ENCODE peak calls at places on chromosomes 11 and 22, in nine cellular contexts. One of them, this sample, is unnamed.
A peak's percentile ranks its signal among the peaks of the same experiment; 100 is the strongest.

GRCh38 chr22:29716814-29717213 is 3.0 kb upstream of the CABP7 start:
- DNase-seq in kidney: no peak
- DNase-seq in HCT116: peak; percentile 24
- DNase-seq in transverse colon: peak; percentile 53
- DNase-seq in thoracic aorta: no peak
- DNase-seq in SK-N-SH: no peak
- DNase-seq in ovary: peak; percentile 72
- DNase-seq in left ventricle myocardium inferior: peak; percentile 43
- DNase-seq in fibroblast of lung: peak; percentile 75
- DNase-seq in this sample: peak; percentile 70

GRCh38 chr22:38652858-38653257 is 3.3 kb downstream of the FAM227A start:
- DNase-seq in thoracic aorta: no peak
- DNase-seq in left ventricle myocardium inferior: no peak
- DNase-seq in ovary: no peak
- DNase-seq in HCT116: no peak
- DNase-seq in fibroblast of lung: no peak
- DNase-seq in kidney: no peak
- DNase-seq in SK-N-SH: no peak
- DNase-seq in transverse colon: peak; percentile 31
- DNase-seq in this sample: no peak

GRCh38 chr22:31870890-31871289 is 73.4 kb upstream of the YWHAH start:
- DNase-seq in kidney: no peak
- DNase-seq in transverse colon: peak; percentile 19
- DNase-seq in SK-N-SH: no peak
- DNase-seq in ovary: no peak
- DNase-seq in left ventricle myocardium inferior: no peak
- DNase-seq in fibroblast of lung: peak; percentile 71
- DNase-seq in thoracic aorta: no peak
- DNase-seq in HCT116: no peak
- DNase-seq in this sample: no peak

GRCh38 chr11:76048763-76049162 is 157.5 kb downstream of the WNT11 start:
- DNase-seq in ovary: no peak
- DNase-seq in SK-N-SH: no peak
- DNase-seq in left ventricle myocardium inferior: no peak
- DNase-seq in kidney: no peak
- DNase-seq in HCT116: peak; percentile 13
- DNase-seq in fibroblast of lung: no peak
- DNase-seq in transverse colon: no peak
- DNase-seq in thoracic aorta: no peak
- DNase-seq in this sample: no peak

GRCh38 chr11:66465371-66466224 is 1.1 kb upstream of the PELI3 start:
- DNase-seq in SK-N-SH: no peak
- DNase-seq in HCT116: no peak
- DNase-seq in kidney: peak; percentile 40
- DNase-seq in fibroblast of lung: no peak
- DNase-seq in left ventricle myocardium inferior: no peak
- DNase-seq in transverse colon: no peak
- DNase-seq in ovary: no peak
- DNase-seq in thoracic aorta: no peak
- DNase-seq in this sample: no peak

GRCh38 chr11:61496602-61497400 is 11.7 kb upstream of the LRRC10B start:
- DNase-seq in transverse colon: no peak
- DNase-seq in thoracic aorta: no peak
- DNase-seq in ovary: no peak
- DNase-seq in fibroblast of lung: no peak
- DNase-seq in HCT116: no peak
- DNase-seq in kidney: peak; percentile 48
- DNase-seq in left ventricle myocardium inferior: no peak
- DNase-seq in SK-N-SH: no peak
- DNase-seq in this sample: no peak

GRCh38 chr11:44536779-44537516 is 28.5 kb upstream of the CD82 start:
- DNase-seq in transverse colon: no peak
- DNase-seq in ovary: no peak
- DNase-seq in fibroblast of lung: no peak
- DNase-seq in SK-N-SH: peak; percentile 55
- DNase-seq in left ventricle myocardium inferior: no peak
- DNase-seq in HCT116: no peak
- DNase-seq in kidney: no peak
- DNase-seq in thoracic aorta: no peak
- DNase-seq in this sample: no peak

GRCh38 chr11:71117311-71117710 is 135.1 kb downstream of the SHANK2 start:
- DNase-seq in ovary: no peak
- DNase-seq in transverse colon: no peak
- DNase-seq in thoracic aorta: no peak
- DNase-seq in fibroblast of lung: no peak
- DNase-seq in HCT116: no peak
- DNase-seq in kidney: peak; percentile 26
- DNase-seq in SK-N-SH: no peak
- DNase-seq in left ventricle myocardium inferior: no peak
- DNase-seq in this sample: no peak

GRCh38 chr11:74731301-74732094 is at the start of gene CHRDL2:
- DNase-seq in ovary: no peak
- DNase-seq in fibroblast of lung: peak; percentile 43
- DNase-seq in HCT116: no peak
- DNase-seq in transverse colon: no peak
- DNase-seq in left ventricle myocardium inferior: no peak
- DNase-seq in kidney: no peak
- DNase-seq in thoracic aorta: no peak
- DNase-seq in SK-N-SH: peak; percentile 82
- DNase-seq in this sample: peak; percentile 57

GRCh38 chr22:37383342-37383741 is 43.9 kb downstream of the ELFN2 start:
- DNase-seq in ovary: no peak
- DNase-seq in kidney: no peak
- DNase-seq in HCT116: no peak
- DNase-seq in left ventricle myocardium inferior: no peak
- DNase-seq in thoracic aorta: no peak
- DNase-seq in transverse colon: no peak
- DNase-seq in fibroblast of lung: no peak
- DNase-seq in SK-N-SH: no peak
- DNase-seq in this sample: no peak

GRCh38 chr22:27792452-27793165 is 8.9 kb downstream of the MN1 start:
- DNase-seq in fibroblast of lung: no peak
- DNase-seq in ovary: no peak
- DNase-seq in left ventricle myocardium inferior: no peak
- DNase-seq in transverse colon: no peak
- DNase-seq in kidney: peak; percentile 2
- DNase-seq in thoracic aorta: no peak
- DNase-seq in SK-N-SH: no peak
- DNase-seq in HCT116: no peak
- DNase-seq in this sample: no peak

GRCh38 chr22:27795053-27795452 is 6.5 kb downstream of the MN1 start:
- DNase-seq in kidney: peak; percentile 6
- DNase-seq in thoracic aorta: no peak
- DNase-seq in transverse colon: no peak
- DNase-seq in left ventricle myocardium inferior: no peak
- DNase-seq in ovary: no peak
- DNase-seq in fibroblast of lung: no peak
- DNase-seq in SK-N-SH: no peak
- DNase-seq in HCT116: no peak
- DNase-seq in this sample: no peak

GRCh38 chr22:27791494-27792241 is 9.9 kb downstream of the MN1 start:
- DNase-seq in kidney: no peak
- DNase-seq in fibroblast of lung: no peak
- DNase-seq in HCT116: no peak
- DNase-seq in thoracic aorta: no peak
- DNase-seq in left ventricle myocardium inferior: no peak
- DNase-seq in SK-N-SH: no peak
- DNase-seq in transverse colon: no peak
- DNase-seq in ovary: no peak
- DNase-seq in this sample: no peak

GRCh38 chr22:27796118-27796517 is 5.4 kb downstream of the MN1 start:
- DNase-seq in thoracic aorta: no peak
- DNase-seq in SK-N-SH: no peak
- DNase-seq in transverse colon: no peak
- DNase-seq in fibroblast of lung: no peak
- DNase-seq in HCT116: no peak
- DNase-seq in kidney: peak; percentile 10
- DNase-seq in left ventricle myocardium inferior: no peak
- DNase-seq in ovary: no peak
- DNase-seq in this sample: no peak

DNA sequence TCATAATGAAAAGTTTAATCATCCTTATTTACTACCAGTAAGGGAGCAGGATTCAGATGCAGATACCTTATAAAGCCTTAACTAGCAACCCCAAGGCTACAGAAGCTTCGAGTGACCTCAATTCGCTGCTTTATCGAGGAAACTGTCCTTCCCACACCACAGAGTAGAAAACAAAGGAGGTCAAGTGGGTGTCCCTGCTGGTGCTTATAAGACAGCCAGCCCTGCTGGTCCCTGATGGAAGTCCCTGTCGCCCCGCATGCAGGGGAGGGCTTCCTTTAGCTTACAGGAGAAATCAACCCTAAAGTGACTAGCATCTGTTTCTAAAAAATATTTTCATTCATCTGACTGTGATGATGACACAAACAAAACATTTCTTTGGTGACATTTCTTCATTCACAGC is 7.3 kb downstream of the MN1 start:
- DNase-seq in thoracic aorta: no peak
- DNase-seq in transverse colon: no peak
- DNase-seq in SK-N-SH: no peak
- DNase-seq in fibroblast of lung: no peak
- DNase-seq in ovary: no peak
- DNase-seq in kidney: peak; percentile 13
- DNase-seq in left ventricle myocardium inferior: no peak
- DNase-seq in HCT116: no peak
- DNase-seq in this sample: no peak
- H3K4me1 ChIP-seq in thoracic aorta: peaks cover 11% of the 10 kb centered on the region
- H3K4me1 ChIP-seq in transverse colon: peaks cover 3% of the 10 kb centered on the region
- H3K4me1 ChIP-seq in SK-N-SH: no peaks in the 10 kb centered on the region
- H3K4me1 ChIP-seq in fibroblast of lung: no peaks in the 10 kb centered on the region
- H3K4me1 ChIP-seq in ovary: peaks cover 10% of the 10 kb centered on the region
- H3K4me1 ChIP-seq in kidney: no peaks in the 10 kb centered on the region
- H3K4me1 ChIP-seq in left ventricle myocardium inferior: peaks cover 78% of the 10 kb centered on the region
- H3K4me1 ChIP-seq in HCT116: no peaks in the 10 kb centered on the region
- H3K4me1 ChIP-seq in this sample: peaks cover 67% of the 10 kb centered on the region

GRCh38 chr11:121134758-121135312 is 33.8 kb downstream of the TECTA start:
- DNase-seq in HCT116: no peak
- DNase-seq in left ventricle myocardium inferior: peak; percentile 34
- DNase-seq in kidney: no peak
- DNase-seq in thoracic aorta: no peak
- DNase-seq in transverse colon: no peak
- DNase-seq in SK-N-SH: no peak
- DNase-seq in ovary: no peak
- DNase-seq in fibroblast of lung: no peak
- DNase-seq in this sample: no peak

GRCh38 chr11:121132211-121132976 is 31.4 kb downstream of the TECTA start:
- DNase-seq in fibroblast of lung: peak; percentile 17
- DNase-seq in SK-N-SH: peak; percentile 27
- DNase-seq in ovary: no peak
- DNase-seq in transverse colon: no peak
- DNase-seq in HCT116: peak; percentile 54
- DNase-seq in left ventricle myocardium inferior: no peak
- DNase-seq in thoracic aorta: no peak
- DNase-seq in kidney: no peak
- DNase-seq in this sample: no peak

GRCh38 chr11:121131656-121132055 is 30.6 kb downstream of the TECTA start:
- DNase-seq in left ventricle myocardium inferior: no peak
- DNase-seq in kidney: no peak
- DNase-seq in SK-N-SH: no peak
- DNase-seq in HCT116: no peak
- DNase-seq in thoracic aorta: no peak
- DNase-seq in fibroblast of lung: no peak
- DNase-seq in transverse colon: no peak
- DNase-seq in ovary: no peak
- DNase-seq in this sample: no peak

GRCh38 chr11:121129362-121130340 is 28.6 kb downstream of the TECTA start:
- DNase-seq in HCT116: peak; percentile 87
- DNase-seq in fibroblast of lung: no peak
- DNase-seq in left ventricle myocardium inferior: no peak
- DNase-seq in ovary: no peak
- DNase-seq in transverse colon: no peak
- DNase-seq in SK-N-SH: no peak
- DNase-seq in thoracic aorta: no peak
- DNase-seq in kidney: no peak
- DNase-seq in this sample: no peak

GRCh38 chr11:121133046-121133445 is 32.0 kb downstream of the TECTA start:
- DNase-seq in left ventricle myocardium inferior: no peak
- DNase-seq in HCT116: no peak
- DNase-seq in transverse colon: no peak
- DNase-seq in ovary: no peak
- DNase-seq in thoracic aorta: no peak
- DNase-seq in SK-N-SH: no peak
- DNase-seq in fibroblast of lung: no peak
- DNase-seq in kidney: no peak
- DNase-seq in this sample: no peak
- H3K4me3 ChIP-seq in left ventricle myocardium inferior: no peak overlapping the region
- H3K4me3 ChIP-seq in HCT116: no peak overlapping the region
- H3K4me3 ChIP-seq in transverse colon: no peak overlapping the region
- H3K4me3 ChIP-seq in ovary: no peak overlapping the region
- H3K4me3 ChIP-seq in thoracic aorta: no peak overlapping the region
- H3K4me3 ChIP-seq in SK-N-SH: no peak overlapping the region
- H3K4me3 ChIP-seq in fibroblast of lung: no peak overlapping the region
- H3K4me3 ChIP-seq in kidney: no peak overlapping the region
- H3K4me3 ChIP-seq in this sample: no peak overlapping the region

GRCh38 chr11:47656284-47656915 is 14.0 kb upstream of the MTCH2 start:
- DNase-seq in kidney: no peak
- DNase-seq in thoracic aorta: no peak
- DNase-seq in SK-N-SH: no peak
- DNase-seq in transverse colon: no peak
- DNase-seq in fibroblast of lung: no peak
- DNase-seq in left ventricle myocardium inferior: no peak
- DNase-seq in ovary: no peak
- DNase-seq in HCT116: no peak
- DNase-seq in this sample: no peak
- TF ChIP-seq CTCF in kidney: no peak
- TF ChIP-seq CTCF in thoracic aorta: no peak
- TF ChIP-seq CTCF in SK-N-SH: no peak
- TF ChIP-seq CTCF in transverse colon: no peak
- TF ChIP-seq CTCF in fibroblast of lung: no peak
- TF ChIP-seq CTCF in left ventricle myocardium inferior: no peak
- TF ChIP-seq CTCF in ovary: no peak
- TF ChIP-seq CTCF in HCT116: no peak
- TF ChIP-seq CTCF in this sample: no peak

GRCh38 chr11:12812849-12813248 is 138.6 kb downstream of the TEAD1 start:
- DNase-seq in SK-N-SH: peak; percentile 67
- DNase-seq in thoracic aorta: no peak
- DNase-seq in ovary: peak; percentile 40
- DNase-seq in HCT116: no peak
- DNase-seq in fibroblast of lung: peak; percentile 50
- DNase-seq in left ventricle myocardium inferior: no peak
- DNase-seq in kidney: no peak
- DNase-seq in transverse colon: no peak
- DNase-seq in this sample: no peak

GRCh38 chr11:12813371-12814225 is 139.4 kb downstream of the TEAD1 start:
- DNase-seq in SK-N-SH: no peak
- DNase-seq in transverse colon: peak; percentile 38
- DNase-seq in left ventricle myocardium inferior: no peak
- DNase-seq in fibroblast of lung: peak; percentile 81
- DNase-seq in ovary: peak; percentile 76
- DNase-seq in HCT116: no peak
- DNase-seq in thoracic aorta: no peak
- DNase-seq in kidney: peak; percentile 73
- DNase-seq in this sample: no peak

GRCh38 chr11:12810497-12810896 is 136.3 kb downstream of the TEAD1 start:
- DNase-seq in ovary: peak; percentile 44
- DNase-seq in SK-N-SH: no peak
- DNase-seq in thoracic aorta: no peak
- DNase-seq in fibroblast of lung: peak; percentile 92
- DNase-seq in transverse colon: no peak
- DNase-seq in left ventricle myocardium inferior: no peak
- DNase-seq in kidney: no peak
- DNase-seq in HCT116: no peak
- DNase-seq in this sample: no peak

GRCh38 chr11:12815150-12815523 is 140.9 kb downstream of the TEAD1 start:
- DNase-seq in ovary: no peak
- DNase-seq in SK-N-SH: no peak
- DNase-seq in left ventricle myocardium inferior: no peak
- DNase-seq in fibroblast of lung: no peak
- DNase-seq in HCT116: no peak
- DNase-seq in kidney: no peak
- DNase-seq in transverse colon: no peak
- DNase-seq in thoracic aorta: no peak
- DNase-seq in this sample: no peak

GRCh38 chr11:12811861-12812260 is 137.6 kb downstream of the TEAD1 start:
- DNase-seq in thoracic aorta: no peak
- DNase-seq in ovary: no peak
- DNase-seq in fibroblast of lung: no peak
- DNase-seq in kidney: no peak
- DNase-seq in HCT116: no peak
- DNase-seq in SK-N-SH: no peak
- DNase-seq in transverse colon: no peak
- DNase-seq in left ventricle myocardium inferior: no peak
- DNase-seq in this sample: no peak
- H3K4me1 ChIP-seq in thoracic aorta: peaks cover 10% of the 10 kb centered on the region
- H3K4me1 ChIP-seq in ovary: peaks cover 29% of the 10 kb centered on the region
- H3K4me1 ChIP-seq in fibroblast of lung: peaks cover 55% of the 10 kb centered on the region
- H3K4me1 ChIP-seq in kidney: peaks cover 18% of the 10 kb centered on the region
- H3K4me1 ChIP-seq in HCT116: peaks cover 98% of the 10 kb centered on the region
- H3K4me1 ChIP-seq in SK-N-SH: peaks cover 58% of the 10 kb centered on the region
- H3K4me1 ChIP-seq in transverse colon: peaks cover 23% of the 10 kb centered on the region
- H3K4me1 ChIP-seq in left ventricle myocardium inferior: peaks cover 69% of the 10 kb centered on the region
- H3K4me1 ChIP-seq in this sample: peaks cover 74% of the 10 kb centered on the region

This sample was measured in psoas muscle.